ENCODE peak calls at places on chromosomes 6 and 20, in six cellular contexts. M is astrocyte, J is spleen, R is cardiac muscle cell, I is kidney epithelial cell, D is tibial nerve. X is an unnamed sample.

GRCh38 chr20:8934362-8934761 is 134.5 kb upstream of the PLCB4 start:
- DNase-seq in I (no peak), M (no peak), J (no peak), D (no peak), R (no peak), X (no peak)

GRCh38 chr6:111809264-111809663 is 64.0 kb downstream of the FYN start:
- DNase-seq in J (no peak), I (no peak), D (no peak), R (no peak), M (peak; percentile 32), X (no peak)

GRCh38 chr6:62775427-62776022 is 435.7 kb upstream of the FKBP1C start:
- DNase-seq in D (no peak), M (no peak), R (no peak), I (no peak), J (no peak), X (no peak)

GRCh38 chr6:167979436-167980090 is 17.9 kb upstream of the KIF25 start:
- DNase-seq in R (no peak), M (no peak), J (no peak), I (no peak), D (no peak), X (no peak)

GRCh38 chr20:31560900-31561598 is 44.0 kb upstream of the ID1 start:
- DNase-seq in J (no peak), R (peak; percentile 90), I (peak; percentile 94), D (no peak), M (peak; percentile 98), X (peak; percentile 90)

GRCh38 chr6:7131390-7131789 is 23.6 kb downstream of the RREB1 start:
- DNase-seq in I (no peak), R (no peak), D (no peak), J (no peak), M (no peak), X (no peak)

GRCh38 chr6:169864148-169865030 is 113.0 kb downstream of the ERMARD start:
- DNase-seq in R (no peak), J (peak; percentile 65), M (no peak), D (no peak), I (no peak), X (no peak)

GRCh38 chr6:169934699-169935347 is 183.4 kb downstream of the ERMARD start:
- DNase-seq in M (no peak), R (no peak), D (no peak), I (no peak), J (no peak), X (no peak)

GRCh38 chr20:25054133-25054820 is 3.7 kb downstream of the ACSS1 start:
- DNase-seq in I (no peak), D (no peak), M (no peak), R (no peak), J (peak; percentile 64), X (no peak)

GRCh38 chr6:27582928-27583725 is 110.2 kb upstream of the ZNF184 start:
- DNase-seq in D (no peak), J (no peak), I (no peak), R (peak; percentile 70), M (peak; percentile 46), X (no peak)

DNA sequence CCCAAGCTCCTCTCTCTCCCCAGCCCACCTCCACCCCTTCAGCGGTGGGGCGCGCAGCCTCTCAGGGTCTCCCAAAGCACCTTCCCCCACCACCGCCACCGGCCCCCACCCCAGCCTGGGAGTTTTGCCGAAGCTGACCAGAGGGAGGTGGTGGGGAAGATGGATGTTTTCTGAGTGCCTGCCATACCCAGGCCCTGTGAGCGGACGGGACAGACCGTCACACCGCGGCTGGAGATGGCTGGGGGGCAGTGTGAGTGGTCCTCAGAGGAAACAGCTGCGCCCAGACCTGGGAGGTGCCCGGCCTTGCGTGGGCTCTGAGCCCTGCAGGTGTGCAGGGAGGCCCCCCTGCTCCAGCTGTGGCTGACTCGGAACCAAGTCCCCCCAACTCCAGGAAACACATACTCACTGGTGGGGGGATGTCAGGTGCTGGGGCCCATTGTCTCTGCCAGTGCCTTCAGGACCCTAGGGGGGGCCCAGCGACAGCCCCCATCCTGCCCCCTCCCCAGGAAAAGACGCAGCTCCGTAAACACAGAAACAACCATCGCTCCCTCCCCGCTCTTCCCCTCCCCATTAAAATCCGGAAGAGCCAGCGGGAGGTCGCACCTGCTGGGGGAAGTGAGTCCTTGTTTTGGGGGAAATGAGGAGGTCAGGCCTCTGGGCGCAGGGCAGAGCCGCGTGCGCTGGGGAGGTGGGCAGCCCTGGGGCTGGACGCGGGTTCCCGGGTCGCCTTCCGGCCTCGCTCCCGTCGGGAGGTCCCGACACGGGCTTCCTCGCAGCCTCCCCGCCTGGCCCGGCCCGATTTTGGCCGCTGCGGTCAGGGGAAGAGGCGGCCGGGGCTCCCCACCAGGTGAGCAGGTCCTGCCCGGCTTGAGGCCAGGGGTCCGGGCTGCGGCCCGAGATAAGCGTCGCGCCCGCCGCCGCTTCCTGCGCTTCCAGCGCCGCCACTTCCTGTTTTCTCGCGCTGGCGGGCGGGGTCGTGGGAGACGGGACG is 6.1 kb downstream of the C20orf204 start:
- DNase-seq in J (peak; percentile 83), R (no peak), M (no peak), D (no peak), I (no peak), X (no peak)
- H3K27me3 ChIP-seq in J (peaks cover 55% of the 10 kb centered on the region), R (peaks cover 96% of the 10 kb centered on the region), M (peaks cover 51% of the 10 kb centered on the region), D (no peaks in the 10 kb centered on the region), I (peaks cover 46% of the 10 kb centered on the region), X (peaks cover 33% of the 10 kb centered on the region)

DNA sequence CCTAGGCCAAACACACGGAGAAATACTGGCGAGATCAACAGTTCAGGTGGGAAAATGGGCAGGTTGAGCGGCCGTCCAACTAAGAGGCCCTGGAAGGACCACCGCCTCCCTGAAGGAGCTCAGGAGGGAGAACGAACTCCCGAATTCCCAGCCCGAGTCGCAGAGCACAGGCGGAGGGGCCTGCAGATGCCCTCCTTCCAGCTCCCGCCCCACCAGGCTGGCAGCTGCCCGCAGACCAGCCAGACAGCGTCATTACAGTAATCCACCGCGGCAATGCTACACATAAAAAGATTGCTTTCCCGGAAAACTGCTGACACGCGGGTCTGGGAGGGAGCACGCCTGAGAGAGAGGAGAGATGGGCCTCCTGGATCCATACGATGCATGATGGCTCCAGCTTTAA is 30.5 kb upstream of the SLCO4A1 start:
- DNase-seq in D (no peak), M (no peak), R (no peak), I (no peak), J (no peak), X (no peak)
- H3K27me3 ChIP-seq in D (no peaks in the 10 kb centered on the region), M (peaks cover 4% of the 10 kb centered on the region), R (no peaks in the 10 kb centered on the region), I (peaks cover 4% of the 10 kb centered on the region), J (no peaks in the 10 kb centered on the region), X (peaks cover 4% of the 10 kb centered on the region)

GRCh38 chr6:41500561-41500960 is 45.6 kb upstream of the FOXP4 start:
- DNase-seq in I (no peak), M (no peak), J (no peak), D (no peak), R (no peak), X (no peak)

GRCh38 chr6:41502607-41503434 is 43.4 kb upstream of the FOXP4 start:
- DNase-seq in I (no peak), M (peak; percentile 18), R (peak; percentile 37), J (no peak), D (peak; percentile 28), X (no peak)

GRCh38 chr6:41497573-41497972 is 48.6 kb upstream of the FOXP4 start:
- DNase-seq in J (no peak), D (no peak), M (no peak), R (no peak), I (no peak), X (no peak)

GRCh38 chr6:41497994-41498393 is 48.2 kb upstream of the FOXP4 start:
- DNase-seq in R (peak; percentile 41), D (no peak), J (no peak), I (no peak), M (peak; percentile 73), X (no peak)

DNA sequence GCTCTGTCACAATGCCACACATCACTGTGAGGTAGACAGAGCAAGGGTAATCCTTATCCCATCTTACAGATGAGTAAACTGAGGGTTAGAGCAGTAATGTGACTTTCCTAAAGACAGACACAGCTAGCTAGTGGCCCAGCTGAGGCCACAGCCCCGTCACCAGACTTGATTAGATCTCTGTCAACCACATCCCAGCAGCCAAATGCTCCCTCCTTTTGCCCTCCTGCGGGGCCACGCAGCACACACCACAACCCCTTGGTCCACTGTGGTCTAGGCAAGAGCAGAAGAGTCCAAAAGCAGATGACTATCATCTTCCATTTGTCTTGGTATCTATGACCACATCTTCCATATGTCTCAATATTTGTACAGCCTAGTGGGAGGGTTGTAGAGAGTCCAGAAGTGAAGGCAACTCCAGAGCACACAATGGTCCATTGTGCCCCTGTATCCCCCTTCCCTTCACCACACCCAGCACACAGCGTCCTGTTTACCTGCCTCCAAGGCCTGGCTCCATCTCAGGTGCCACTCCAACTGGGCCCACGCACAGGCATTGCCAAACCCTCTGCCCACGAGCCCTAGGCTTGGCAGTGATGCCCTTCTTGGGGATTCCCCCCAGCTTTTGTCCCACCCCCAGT is 47.1 kb upstream of the FOXP4 start:
- DNase-seq in J (no peak), D (no peak), R (no peak), M (no peak), I (no peak), X (no peak)
- H3K27me3 ChIP-seq in J (peaks cover 16% of the 10 kb centered on the region), D (no peaks in the 10 kb centered on the region), R (peaks cover 4% of the 10 kb centered on the region), M (peaks cover 10% of the 10 kb centered on the region), I (peaks cover 6% of the 10 kb centered on the region), X (peaks cover 12% of the 10 kb centered on the region)

GRCh38 chr6:72783667-72784066 is 161.8 kb downstream of the KCNQ5 start:
- DNase-seq in I (no peak), J (no peak), M (peak; percentile 90), R (peak; percentile 88), D (no peak), X (no peak)
- H3K27me3 ChIP-seq in I (no peaks in the 10 kb centered on the region), J (no peaks in the 10 kb centered on the region), M (no peaks in the 10 kb centered on the region), R (no peaks in the 10 kb centered on the region), D (no peaks in the 10 kb centered on the region), X (no peaks in the 10 kb centered on the region)

DNA sequence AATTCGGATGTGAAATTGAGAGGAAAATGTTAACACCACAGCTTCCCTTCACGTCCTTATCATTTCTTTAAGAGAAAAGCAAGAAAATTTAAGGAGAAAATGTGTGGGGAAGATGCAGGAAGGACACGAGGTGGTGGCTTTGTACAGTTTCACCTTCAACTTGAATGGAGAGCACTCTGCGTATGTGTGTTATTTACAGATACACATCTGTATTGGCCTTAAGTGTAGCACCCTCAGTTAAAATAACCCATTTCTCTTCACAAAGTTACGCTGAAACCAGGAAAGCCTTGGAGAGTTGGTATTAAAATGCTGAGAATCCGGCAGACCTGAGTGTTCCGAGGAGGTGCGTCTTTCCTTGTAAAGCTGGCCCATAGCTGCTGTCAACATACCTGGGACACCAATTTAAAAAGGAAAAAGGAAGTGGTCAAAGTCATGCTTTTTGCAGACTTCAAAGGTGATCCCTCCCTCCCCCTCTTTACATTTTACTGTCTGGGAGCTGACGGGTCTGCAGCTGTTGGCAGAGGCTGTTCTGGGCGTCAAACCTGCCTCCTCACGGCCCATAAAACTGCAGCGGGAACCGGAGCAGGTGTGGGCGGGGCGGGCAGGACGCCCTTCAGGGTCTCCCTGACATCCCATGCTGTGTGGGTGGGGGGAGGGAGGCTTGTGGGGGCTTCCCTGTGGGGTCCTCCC is 61.3 kb upstream of the TBXT start:
- DNase-seq in R (no peak), M (no peak), D (no peak), I (no peak), J (no peak), X (no peak)
- H3K27me3 ChIP-seq in R (peaks cover 10% of the 10 kb centered on the region), M (no peaks in the 10 kb centered on the region), D (no peaks in the 10 kb centered on the region), I (peaks cover 9% of the 10 kb centered on the region), J (peaks cover 26% of the 10 kb centered on the region), X (no peaks in the 10 kb centered on the region)